ENCODE peak calls at places on chromosomes 1 and 21, in five cellular contexts. I is mesenchymal stem cell, X is H9, N is H1, L is neuronal stem cell. E is an unnamed sample.

GRCh38 chr21:33763573-33763881 is 121.2 kb downstream of the ITSN1 start:
- DNase-seq in X (no peak), N (no peak), I (no peak), L (no peak), E (no peak)

GRCh38 chr1:69737527-69738176 is 169.9 kb downstream of the LRRC7 start:
- DNase-seq in L (peak), X (peak), I (peak), N (no peak), E (peak)

GRCh38 chr1:35777109-35777508 is 7.3 kb upstream of the CLSPN start:
- DNase-seq in L (no peak), I (no peak), X (no peak), N (no peak), E (no peak)

GRCh38 chr1:202154766-202155477 is 5.5 kb downstream of the PTPN7 start:
- DNase-seq in L (peak), I (peak), X (peak), N (peak), E (peak)

GRCh38 chr1:172146149-172146850 is 274.2 kb upstream of the C1orf105 start:
- DNase-seq in N (no peak), I (peak), L (no peak), X (no peak), E (no peak)

GRCh38 chr1:59967141-59967697 is 40.6 kb upstream of the CYP2J2 start:
- DNase-seq in X (no peak), L (no peak), N (no peak), I (peak), E (no peak)

GRCh38 chr1:154198756-154199562 is 7.1 kb upstream of the TPM3 start:
- DNase-seq in L (peak), X (peak), I (peak), N (no peak), E (peak)

GRCh38 chr1:85585845-85586244 is 5.3 kb downstream of the CCN1 start:
- DNase-seq in X (no peak), N (no peak), L (no peak), I (peak), E (peak)

GRCh38 chr21:37871121-37871862 is 45.0 kb downstream of the KCNJ6 start:
- DNase-seq in N (no peak), X (no peak), I (peak), L (no peak), E (no peak)

GRCh38 chr1:160420881-160421842 is 20.8 kb downstream of the VANGL2 start:
- DNase-seq in X (no peak), L (no peak), N (no peak), I (no peak), E (no peak)

GRCh38 chr1:202888204-202888506 is 794 bp downstream of the RABIF start:
- DNase-seq in L (no peak), X (no peak), I (peak), N (no peak), E (no peak)

GRCh38 chr1:227363825-227364224 is 45.5 kb upstream of the CDC42BPA start:
- DNase-seq in N (no peak), L (no peak), I (no peak), X (no peak), E (no peak)

GRCh38 chr1:208988811-208989222 is 594.7 kb upstream of the CAMK1G start:
- DNase-seq in L (no peak), I (peak), N (no peak), X (no peak), E (peak)

GRCh38 chr1:23558140-23558871 is 995 bp downstream of the ID3 start:
- DNase-seq in N (no peak), X (peak), I (peak), L (no peak), E (peak)

GRCh38 chr1:98923667-98924066 is 81.0 kb downstream of the PLPPR5 start:
- DNase-seq in N (no peak), X (no peak), I (no peak), L (no peak), E (no peak)

GRCh38 chr21:26732442-26733221 is 112.6 kb downstream of the ADAMTS1 start:
- DNase-seq in I (peak), X (peak), L (peak), N (peak), E (peak)

GRCh38 chr1:81305997-81306452 is 494.7 kb upstream of the ADGRL2 start:
- DNase-seq in X (no peak), N (no peak), L (peak), I (peak), E (peak)

GRCh38 chr1:228163004-228163753 is 2.4 kb upstream of the IBA57 start:
- DNase-seq in L (no peak), X (no peak), N (no peak), I (no peak), E (peak)

GRCh38 chr1:229199892-229200291 is 71.0 kb upstream of the RAB4A start:
- DNase-seq in L (no peak), X (no peak), N (no peak), I (peak), E (peak)

DNA sequence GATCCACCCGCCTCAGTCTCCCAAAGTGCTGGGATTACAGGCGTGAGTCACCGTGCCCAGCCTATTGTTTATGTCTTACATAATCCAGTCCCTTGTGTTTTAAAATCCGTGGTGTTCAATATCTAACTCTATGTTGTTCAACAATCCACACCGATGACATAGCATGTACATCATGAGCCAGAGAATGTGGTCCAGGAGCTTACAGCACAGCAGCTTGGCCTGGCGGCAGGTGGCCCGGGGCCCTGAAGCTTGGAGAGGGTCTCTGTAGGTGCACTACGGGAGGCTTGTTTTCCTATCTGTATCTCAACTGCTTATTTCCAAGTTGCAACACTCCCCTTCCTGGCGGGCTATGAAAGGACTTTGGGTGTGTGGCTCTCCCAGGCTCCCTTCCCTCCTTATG is 138.4 kb downstream of the ADSS2 start:
- DNase-seq in I (no peak), N (no peak), L (no peak), X (no peak), E (peak)
- H3K14ac ChIP-seq in I (no peak), N (no peak), L (no peak), X (no peak), E (no peak)

DNA sequence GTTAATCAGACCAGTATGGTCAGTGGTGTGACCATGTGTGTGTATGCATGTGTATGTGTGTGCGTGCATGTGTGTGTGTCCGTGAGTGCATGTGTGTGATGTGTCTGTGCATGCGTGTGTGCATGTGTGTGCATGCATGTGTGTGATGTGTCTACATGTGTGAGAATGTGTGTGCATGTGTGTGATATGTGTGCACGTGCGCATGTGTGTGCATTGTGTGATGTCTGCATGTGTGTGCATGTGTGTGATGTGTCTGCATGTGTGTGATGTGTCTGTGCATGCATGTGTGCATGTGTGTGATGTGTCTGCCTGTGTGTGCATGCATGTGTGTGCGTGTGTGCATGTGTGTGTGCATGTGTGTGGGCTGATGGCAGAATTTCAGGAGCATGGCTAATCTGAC is 58.2 kb downstream of the SIK1 start:
- DNase-seq in L (no peak), I (no peak), N (no peak), X (no peak), E (no peak)
- H2BK12ac ChIP-seq in L (no peak), I (no peak), N (peak), X (no peak), E (no peak)

GRCh38 chr1:156112276-156113137 is 2.0 kb upstream of the LMNA start:
- DNase-seq in I (no peak), N (no peak), L (no peak), X (no peak), E (no peak)
- H3K27ac ChIP-seq in I (no peak), N (no peak), L (peak), X (no peak), E (no peak)

GRCh38 chr1:9192578-9192977 is 42.0 kb upstream of the H6PD start:
- DNase-seq in I (no peak), X (no peak), N (no peak), L (no peak), E (no peak)

GRCh38 chr1:9191216-9191615 is 43.4 kb upstream of the H6PD start:
- DNase-seq in I (no peak), X (no peak), L (no peak), N (no peak), E (no peak)

GRCh38 chr1:9194024-9194423 is 40.5 kb upstream of the H6PD start:
- DNase-seq in L (no peak), X (no peak), I (no peak), N (no peak), E (no peak)

GRCh38 chr1:9195651-9196050 is 38.9 kb upstream of the H6PD start:
- DNase-seq in N (no peak), X (no peak), L (no peak), I (no peak), E (no peak)

GRCh38 chr1:9193226-9193625 is 41.3 kb upstream of the H6PD start:
- DNase-seq in L (no peak), I (no peak), X (no peak), N (no peak), E (no peak)
- H3K14ac ChIP-seq in L (no peak), I (no peak), X (no peak), N (no peak), E (no peak)

GRCh38 chr1:177128665-177129281 is 35.7 kb downstream of the ASTN1 start:
- DNase-seq in I (no peak), L (no peak), N (no peak), X (no peak), E (peak)

GRCh38 chr1:177122869-177123268 is 41.6 kb downstream of the ASTN1 start:
- DNase-seq in X (no peak), I (no peak), N (no peak), L (no peak), E (no peak)

GRCh38 chr1:177122461-177122860 is 42.1 kb downstream of the ASTN1 start:
- DNase-seq in X (no peak), L (no peak), N (no peak), I (no peak), E (no peak)

GRCh38 chr1:177126267-177126666 is 38.2 kb downstream of the ASTN1 start:
- DNase-seq in X (no peak), I (no peak), N (no peak), L (no peak), E (no peak)

GRCh38 chr1:177124578-177125278 is 39.8 kb downstream of the ASTN1 start:
- DNase-seq in L (no peak), X (no peak), N (no peak), I (no peak), E (no peak)
- H2BK12ac ChIP-seq in L (no peak), X (no peak), N (no peak), I (no peak), E (no peak)

GRCh38 chr1:173190101-173190895 is 16.8 kb downstream of the TNFSF4 start:
- DNase-seq in I (peak), N (no peak), X (no peak), L (no peak), E (no peak)
- H3K27ac ChIP-seq in I (peak), N (no peak), X (no peak), L (no peak), E (no peak)

DNA sequence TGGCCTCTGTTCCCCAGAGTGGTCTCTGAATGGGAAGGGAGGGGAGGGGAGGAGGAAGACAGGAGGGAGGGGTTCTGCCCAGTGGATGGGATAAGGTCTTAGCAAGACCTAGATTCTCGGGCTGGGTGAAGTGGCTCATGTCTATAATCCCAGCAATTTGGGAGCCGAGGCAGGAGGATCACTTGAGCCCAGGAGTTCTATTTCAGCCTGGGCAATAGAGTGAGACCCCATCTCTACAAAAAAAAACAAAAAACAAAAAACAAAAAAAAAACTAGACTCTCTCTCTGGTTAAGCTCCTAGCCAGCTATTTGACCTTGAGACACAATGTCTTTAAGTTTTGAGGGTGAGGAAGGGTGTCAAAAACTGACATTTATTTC is 11.4 kb downstream of the UQCRHL start:
- DNase-seq in N (no peak), L (no peak), X (no peak), I (no peak), E (no peak)
- H3K14ac ChIP-seq in N (no peak), L (no peak), X (no peak), I (no peak), E (no peak)

GRCh38 chr1:91515994-91516393 is 15.3 kb downstream of the CDC7 start:
- DNase-seq in X (no peak), L (no peak), I (no peak), N (no peak), E (no peak)
- H2BK12ac ChIP-seq in X (no peak), L (no peak), I (no peak), N (no peak), E (no peak)

GRCh38 chr1:4000811-4001251 is 100.8 kb upstream of the C1orf174 start:
- DNase-seq in L (no peak), N (no peak), X (peak), I (no peak), E (peak)

GRCh38 chr1:3999941-4000735 is 100.1 kb upstream of the C1orf174 start:
- DNase-seq in L (no peak), N (no peak), I (no peak), X (no peak), E (no peak)

GRCh38 chr1:4002741-4003140 is 102.7 kb upstream of the C1orf174 start:
- DNase-seq in I (no peak), N (no peak), X (peak), L (no peak), E (no peak)

GRCh38 chr1:4002061-4002521 is 102.0 kb upstream of the C1orf174 start:
- DNase-seq in N (no peak), L (no peak), I (no peak), X (peak), E (no peak)

DNA sequence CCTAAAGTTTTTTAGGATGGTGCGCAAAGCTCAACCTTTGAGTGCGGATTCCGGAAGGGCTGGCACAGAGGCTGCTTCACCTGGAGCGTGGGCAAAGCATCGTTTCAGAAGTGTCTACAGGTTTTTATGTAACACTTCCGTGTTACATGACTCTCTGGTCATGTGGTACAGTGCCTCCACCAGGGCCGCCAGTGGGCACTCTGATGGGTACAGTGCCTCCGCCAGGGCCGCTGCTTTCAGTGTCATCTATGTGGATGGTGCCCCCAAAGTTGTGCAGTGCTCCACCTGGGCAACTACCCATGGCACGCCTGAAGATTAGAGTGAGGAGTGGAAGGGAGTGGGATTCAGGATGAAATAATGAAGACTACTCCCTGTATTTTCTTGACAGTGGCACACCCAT is 101.4 kb upstream of the C1orf174 start:
- DNase-seq in L (no peak), I (no peak), X (peak), N (no peak), E (no peak)
- H3K27ac ChIP-seq in L (no peak), I (no peak), X (no peak), N (no peak), E (no peak)